ENCODE peak calls at places on chromosomes 2 and 18, in six cellular contexts. T, X, E, G, P and B are unnamed samples.

GRCh38 chr2:109216332-109216731 is 87.3 kb downstream of the SH3RF3 start:
- DNase-seq in T (no peak), X (no peak), E (no peak), G (no peak), P (no peak), B (no peak)

GRCh38 chr2:27992787-27993747 is 102.5 kb downstream of the BABAM2 start:
- DNase-seq in T (no peak), X (peak; percentile 44), E (no peak), G (no peak), P (peak; percentile 64), B (no peak)

GRCh38 chr2:12852135-12852534 is 135.4 kb downstream of the TRIB2 start:
- DNase-seq in T (no peak), X (no peak), E (no peak), G (no peak), P (no peak), B (no peak)

GRCh38 chr2:150101947-150102346 is 385.5 kb downstream of the RND3 start:
- DNase-seq in T (no peak), X (no peak), E (no peak), G (no peak), P (peak; percentile 30), B (no peak)

GRCh38 chr18:43620936-43621335 is 343.6 kb upstream of the SYT4 start:
- DNase-seq in T (no peak), X (no peak), E (no peak), G (no peak), P (peak; percentile 46), B (peak; percentile 16)

GRCh38 chr18:25210622-25211021 is 141.3 kb downstream of the ZNF521 start:
- DNase-seq in T (no peak), X (no peak), E (no peak), G (no peak), P (no peak), B (no peak)

GRCh38 chr2:200423552-200423951 is 86.3 kb downstream of the KCTD18 start:
- DNase-seq in T (no peak), X (no peak), E (no peak), G (no peak), P (no peak), B (no peak)

GRCh38 chr18:26429535-26429934 is 118.8 kb downstream of the KCTD1 start:
- DNase-seq in T (no peak), X (peak; percentile 67), E (peak; percentile 40), G (no peak), P (peak; percentile 89), B (no peak)

GRCh38 chr2:50444286-50444685 is 587.6 kb downstream of the NRXN1 start:
- DNase-seq in T (no peak), X (no peak), E (no peak), G (no peak), P (no peak), B (no peak)

GRCh38 chr2:158391876-158392275 is 64.7 kb downstream of the CCDC148 start:
- DNase-seq in T (no peak), X (no peak), E (no peak), G (no peak), P (peak; percentile 55), B (peak; percentile 3)

GRCh38 chr2:109345653-109346165 is 216.7 kb downstream of the SH3RF3 start:
- DNase-seq in T (no peak), X (no peak), E (no peak), G (no peak), P (no peak), B (no peak)

GRCh38 chr2:206853880-206854279 is 85.4 kb upstream of the CPO start:
- DNase-seq in T (no peak), X (no peak), E (no peak), G (no peak), P (no peak), B (no peak)

GRCh38 chr2:37585982-37586621 is 85.3 kb downstream of the CDC42EP3 start:
- DNase-seq in T (no peak), X (peak; percentile 67), E (peak; percentile 86), G (no peak), P (peak; percentile 95), B (peak; percentile 87)

GRCh38 chr2:33681333-33681732 is 82.2 kb upstream of the FAM98A start:
- DNase-seq in T (no peak), X (no peak), E (no peak), G (no peak), P (peak; percentile 10), B (no peak)

GRCh38 chr2:47554311-47554905 is 151.5 kb downstream of the MSH2 start:
- DNase-seq in T (no peak), X (no peak), E (no peak), G (no peak), P (no peak), B (no peak)

GRCh38 chr18:8423051-8423558 is 186.1 kb upstream of the RAB12 start:
- DNase-seq in T (no peak), X (peak; percentile 45), E (no peak), G (no peak), P (peak; percentile 74), B (no peak)

GRCh38 chr2:120026890-120027289 is 14.0 kb downstream of the EPB41L5 start:
- DNase-seq in T (no peak), X (no peak), E (no peak), G (no peak), P (no peak), B (no peak)

GRCh38 chr2:4553219-4553618 is 849.8 kb downstream of the DCDC2C start:
- DNase-seq in T (no peak), X (no peak), E (no peak), G (no peak), P (no peak), B (no peak)

GRCh38 chr18:13159579-13159978 is 59.0 kb upstream of the LDLRAD4 start:
- DNase-seq in T (peak; percentile 68), X (peak; percentile 38), E (no peak), G (no peak), P (peak; percentile 85), B (peak; percentile 74)

GRCh38 chr2:1137992-1138391 is 187.3 kb downstream of the SNTG2 start:
- DNase-seq in T (no peak), X (no peak), E (no peak), G (no peak), P (no peak), B (no peak)

GRCh38 chr2:119156105-119156890 is 2.3 kb downstream of the C1QL2 start:
- DNase-seq in T (no peak), X (no peak), E (no peak), G (no peak), P (no peak), B (no peak)

GRCh38 chr2:27624943-27625342 is 3.9 kb downstream of the CCDC121 start:
- DNase-seq in T (no peak), X (no peak), E (no peak), G (no peak), P (no peak), B (no peak)

GRCh38 chr2:46058140-46058539 is 239.1 kb upstream of the EPAS1 start:
- DNase-seq in T (no peak), X (no peak), E (peak; percentile 44), G (peak; percentile 42), P (no peak), B (no peak)

GRCh38 chr2:28199995-28200394 is 192.7 kb upstream of the FOSL2 start:
- DNase-seq in T (no peak), X (no peak), E (no peak), G (no peak), P (no peak), B (no peak)

GRCh38 chr18:8503287-8503686 is 106.0 kb upstream of the RAB12 start:
- DNase-seq in T (no peak), X (no peak), E (no peak), G (no peak), P (no peak), B (no peak)

GRCh38 chr2:32095671-32096070 is 32.3 kb downstream of the SPAST start:
- DNase-seq in T (no peak), X (no peak), E (no peak), G (no peak), P (no peak), B (no peak)

GRCh38 chr2:230135126-230135525 is 66.4 kb upstream of the SLC16A14 start:
- DNase-seq in T (no peak), X (no peak), E (no peak), G (no peak), P (no peak), B (no peak)
- TF ChIP-seq CTCF in T (no peak), X (no peak), E (no peak), G (no peak), P (no peak), B (no peak)

DNA sequence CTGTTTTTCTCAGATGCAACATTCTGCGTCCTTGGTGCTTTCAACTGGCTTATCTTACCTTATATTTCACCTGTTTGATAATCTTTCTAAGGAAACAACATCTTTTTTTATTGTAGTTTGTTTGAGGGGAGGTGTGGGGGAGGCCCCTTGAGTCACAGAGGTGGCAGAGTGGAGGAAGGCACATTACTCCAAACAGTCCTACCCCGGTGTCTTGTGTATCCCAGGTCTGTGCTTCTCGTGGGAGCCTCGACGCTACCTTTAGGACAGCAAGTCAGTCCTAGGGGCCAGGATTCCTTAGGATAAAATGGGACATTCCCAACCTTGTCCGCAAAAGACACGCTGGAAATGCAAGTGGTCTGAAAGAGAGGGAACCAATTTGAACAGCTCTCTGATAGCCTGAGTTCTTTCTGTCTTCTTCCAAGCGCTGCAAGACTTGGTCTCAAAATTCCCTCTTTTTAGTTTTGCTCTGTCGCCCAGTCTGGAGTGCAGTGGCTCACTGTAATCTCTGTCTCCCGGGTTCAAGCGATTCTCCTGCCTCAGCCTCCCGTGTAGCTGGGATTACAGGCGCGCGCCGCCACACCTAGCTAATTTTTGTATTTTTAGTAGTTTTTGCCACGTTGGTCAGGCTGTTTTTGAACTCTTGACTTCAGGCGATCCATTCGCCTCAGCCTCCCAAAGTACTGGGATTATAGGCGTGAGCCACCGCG is 4.0 kb downstream of the GATA6 start:
- DNase-seq in T (no peak), X (no peak), E (no peak), G (no peak), P (no peak), B (no peak)
- H3K4me3 ChIP-seq in T (no peak overlapping the region), X (no peak overlapping the region), E (peak overlapping the region; percentile 89), G (peak overlapping the region; percentile 99), P (peak overlapping the region; percentile 90), B (no peak overlapping the region)

GRCh38 chr18:1499265-1499664 is 594.6 kb downstream of the ADCYAP1 start:
- DNase-seq in T (no peak), X (no peak), E (no peak), G (no peak), P (no peak), B (no peak)
- TF ChIP-seq CTCF in T (peak; percentile 46), X (no peak), E (no peak), G (no peak), P (no peak), B (no peak)

GRCh38 chr2:170298115-170298514 is 120.2 kb downstream of the MYO3B start:
- DNase-seq in T (no peak), X (no peak), E (no peak), G (no peak), P (no peak), B (peak; percentile 58)

GRCh38 chr2:170300993-170301392 is 123.0 kb downstream of the MYO3B start:
- DNase-seq in T (no peak), X (no peak), E (no peak), G (no peak), P (no peak), B (no peak)

GRCh38 chr2:170301606-170302005 is 123.7 kb downstream of the MYO3B start:
- DNase-seq in T (no peak), X (no peak), E (no peak), G (no peak), P (no peak), B (no peak)

DNA sequence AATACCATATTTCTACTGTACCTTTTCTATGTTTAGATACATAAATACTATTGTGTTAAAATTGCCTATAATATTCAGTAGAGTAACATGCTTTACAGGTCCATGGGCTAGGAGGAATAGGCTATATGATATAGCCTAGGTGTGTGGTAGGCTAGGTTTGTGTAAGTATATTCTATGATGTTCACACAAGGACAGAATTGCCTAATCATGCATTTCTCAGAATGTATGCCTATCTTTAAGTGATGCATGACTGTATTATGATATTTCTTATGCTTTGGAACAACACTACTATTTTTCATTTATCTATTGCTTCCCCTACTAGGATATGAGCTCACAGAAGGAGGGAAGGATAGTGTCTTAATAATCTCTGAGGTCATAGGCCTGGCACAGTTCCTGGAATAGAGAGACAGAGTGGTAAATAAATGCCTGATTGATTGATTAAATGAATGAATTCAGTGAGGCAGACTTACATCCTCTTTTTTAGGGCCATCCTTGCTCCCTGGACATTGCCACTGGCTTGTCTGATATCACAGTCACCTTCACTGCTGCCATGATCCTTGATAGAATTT is 121.0 kb downstream of the MYO3B start:
- DNase-seq in T (no peak), X (no peak), E (no peak), G (no peak), P (no peak), B (no peak)
- H3K4me3 ChIP-seq in T (no peak overlapping the region), X (no peak overlapping the region), E (no peak overlapping the region), G (no peak overlapping the region), P (no peak overlapping the region), B (no peak overlapping the region)